ENCODE peak calls at places on chromosomes 1 and 21, in ten cellular contexts. One of them, this sample, is unnamed. For H3K4me1, the result is how much of the 10 kb centered on the place peaks cover.

GRCh38 chr1:86741947-86742572 is 37.7 kb downstream of the SH3GLB1 start:
- DNase-seq in psoas muscle: no peak
- DNase-seq in MM.1S: peak
- DNase-seq in vagina: no peak
- DNase-seq in heart right ventricle: no peak
- DNase-seq in SJSA1: no peak
- DNase-seq in ovary: no peak
- DNase-seq in testis: peak
- DNase-seq in esophagus squamous epithelium: no peak
- DNase-seq in right cardiac atrium: no peak
- DNase-seq in this sample: peak

GRCh38 chr1:211762206-211762605 is 68.4 kb downstream of the LPGAT1 start:
- DNase-seq in psoas muscle: no peak
- DNase-seq in MM.1S: no peak
- DNase-seq in vagina: no peak
- DNase-seq in heart right ventricle: no peak
- DNase-seq in SJSA1: no peak
- DNase-seq in ovary: no peak
- DNase-seq in testis: no peak
- DNase-seq in esophagus squamous epithelium: no peak
- DNase-seq in right cardiac atrium: no peak
- DNase-seq in this sample: no peak

GRCh38 chr1:181743878-181744312 is 260.6 kb downstream of the CACNA1E start:
- DNase-seq in psoas muscle: peak
- DNase-seq in MM.1S: no peak
- DNase-seq in vagina: no peak
- DNase-seq in heart right ventricle: peak
- DNase-seq in SJSA1: no peak
- DNase-seq in ovary: no peak
- DNase-seq in testis: no peak
- DNase-seq in esophagus squamous epithelium: no peak
- DNase-seq in right cardiac atrium: peak
- DNase-seq in this sample: no peak

GRCh38 chr1:215567491-215568286 is 585 bp downstream of the KCTD3 start:
- DNase-seq in psoas muscle: peak
- DNase-seq in MM.1S: peak
- DNase-seq in vagina: no peak
- DNase-seq in heart right ventricle: peak
- DNase-seq in SJSA1: peak
- DNase-seq in ovary: peak
- DNase-seq in testis: peak
- DNase-seq in esophagus squamous epithelium: no peak
- DNase-seq in right cardiac atrium: peak
- DNase-seq in this sample: peak

GRCh38 chr1:32957017-32957416 is 7.6 kb downstream of the RNF19B start:
- DNase-seq in psoas muscle: no peak
- DNase-seq in MM.1S: no peak
- DNase-seq in vagina: no peak
- DNase-seq in heart right ventricle: no peak
- DNase-seq in SJSA1: no peak
- DNase-seq in ovary: no peak
- DNase-seq in testis: no peak
- DNase-seq in esophagus squamous epithelium: no peak
- DNase-seq in right cardiac atrium: no peak
- DNase-seq in this sample: no peak

GRCh38 chr1:157415661-157416060 is 136.7 kb downstream of the FCRL5 start:
- DNase-seq in psoas muscle: no peak
- DNase-seq in MM.1S: no peak
- DNase-seq in vagina: no peak
- DNase-seq in heart right ventricle: no peak
- DNase-seq in SJSA1: no peak
- DNase-seq in ovary: no peak
- DNase-seq in testis: no peak
- DNase-seq in esophagus squamous epithelium: no peak
- DNase-seq in right cardiac atrium: no peak
- DNase-seq in this sample: no peak

GRCh38 chr21:33940846-33941245 is 25.2 kb upstream of the ATP5PO start:
- DNase-seq in psoas muscle: no peak
- DNase-seq in MM.1S: no peak
- DNase-seq in vagina: no peak
- DNase-seq in heart right ventricle: no peak
- DNase-seq in SJSA1: no peak
- DNase-seq in ovary: no peak
- DNase-seq in testis: no peak
- DNase-seq in esophagus squamous epithelium: no peak
- DNase-seq in right cardiac atrium: no peak
- DNase-seq in this sample: no peak

GRCh38 chr1:179707406-179707805 is 35.7 kb upstream of the FAM163A start:
- DNase-seq in psoas muscle: no peak
- DNase-seq in MM.1S: no peak
- DNase-seq in vagina: no peak
- DNase-seq in heart right ventricle: no peak
- DNase-seq in SJSA1: no peak
- DNase-seq in ovary: no peak
- DNase-seq in testis: no peak
- DNase-seq in esophagus squamous epithelium: no peak
- DNase-seq in right cardiac atrium: no peak
- DNase-seq in this sample: peak

GRCh38 chr1:14878951-14879350 is 274.6 kb upstream of the TMEM51 start:
- DNase-seq in psoas muscle: no peak
- DNase-seq in MM.1S: no peak
- DNase-seq in vagina: no peak
- DNase-seq in heart right ventricle: no peak
- DNase-seq in SJSA1: no peak
- DNase-seq in ovary: no peak
- DNase-seq in testis: no peak
- DNase-seq in esophagus squamous epithelium: no peak
- DNase-seq in right cardiac atrium: no peak
- DNase-seq in this sample: no peak
- H3K4me1 ChIP-seq in psoas muscle: under half
- H3K4me1 ChIP-seq in MM.1S: under half
- H3K4me1 ChIP-seq in vagina: under half
- H3K4me1 ChIP-seq in heart right ventricle: under half
- H3K4me1 ChIP-seq in SJSA1: under half
- H3K4me1 ChIP-seq in ovary: under half
- H3K4me1 ChIP-seq in testis: under half
- H3K4me1 ChIP-seq in esophagus squamous epithelium: under half
- H3K4me1 ChIP-seq in right cardiac atrium: under half
- H3K4me1 ChIP-seq in this sample: under half

DNA sequence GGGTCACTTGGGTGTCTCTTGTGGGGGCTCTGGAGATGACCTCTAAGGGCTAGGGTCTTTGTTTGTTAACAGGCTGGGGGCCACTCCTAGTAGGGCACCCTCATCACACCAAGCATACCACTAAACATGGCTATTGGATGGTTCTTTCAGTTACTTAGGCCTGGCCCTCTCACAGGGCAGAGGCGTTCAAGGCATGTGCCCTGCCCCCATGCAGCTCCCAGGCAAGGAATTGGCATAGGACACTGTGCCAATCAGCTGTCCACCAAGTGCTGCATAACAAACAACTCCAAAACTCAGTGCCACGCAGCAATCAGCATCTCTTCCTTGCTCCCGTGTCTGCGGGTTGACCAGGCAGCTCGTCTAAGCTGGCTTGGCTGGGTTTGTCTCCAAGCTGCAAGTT is 2.1 kb upstream of the KCNAB2 start:
- DNase-seq in psoas muscle: no peak
- DNase-seq in MM.1S: no peak
- DNase-seq in vagina: no peak
- DNase-seq in heart right ventricle: no peak
- DNase-seq in SJSA1: no peak
- DNase-seq in ovary: no peak
- DNase-seq in testis: no peak
- DNase-seq in esophagus squamous epithelium: no peak
- DNase-seq in right cardiac atrium: no peak
- DNase-seq in this sample: no peak
- H3K4me1 ChIP-seq in psoas muscle: under half
- H3K4me1 ChIP-seq in MM.1S: under half
- H3K4me1 ChIP-seq in vagina: under half
- H3K4me1 ChIP-seq in heart right ventricle: under half
- H3K4me1 ChIP-seq in SJSA1: under half
- H3K4me1 ChIP-seq in ovary: under half
- H3K4me1 ChIP-seq in testis: under half
- H3K4me1 ChIP-seq in esophagus squamous epithelium: under half
- H3K4me1 ChIP-seq in right cardiac atrium: under half
- H3K4me1 ChIP-seq in this sample: under half

DNA sequence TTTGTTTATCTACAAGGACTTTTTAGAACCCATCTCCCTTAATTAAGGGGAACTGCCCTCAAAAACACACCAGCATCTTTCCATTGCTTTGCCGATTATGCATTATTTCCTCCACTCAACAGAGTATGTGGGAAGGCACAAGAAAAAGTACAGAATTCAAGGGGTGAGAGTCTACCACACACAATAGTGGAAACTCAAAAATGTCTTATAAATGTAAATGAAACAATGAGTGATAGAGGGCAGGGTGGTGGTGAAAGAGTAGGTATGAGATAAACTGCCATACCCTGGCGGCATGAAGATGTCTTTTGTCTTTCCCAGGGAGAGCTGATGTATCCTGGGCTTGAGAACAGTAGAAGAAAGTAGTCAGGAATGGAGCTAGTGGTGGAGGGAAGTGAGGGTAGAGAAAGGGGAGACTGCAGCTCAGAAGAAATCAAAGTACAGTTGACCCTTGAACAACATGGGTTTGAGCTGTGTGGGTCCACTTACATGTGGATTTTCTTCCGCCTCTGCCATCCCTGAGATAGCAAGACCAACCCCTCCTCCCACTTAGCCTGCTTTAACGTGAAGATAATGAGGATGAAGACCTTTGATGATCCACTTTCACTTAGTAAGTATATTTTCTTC is 24.4 kb downstream of the CD58 start:
- DNase-seq in psoas muscle: no peak
- DNase-seq in MM.1S: no peak
- DNase-seq in vagina: no peak
- DNase-seq in heart right ventricle: no peak
- DNase-seq in SJSA1: no peak
- DNase-seq in ovary: no peak
- DNase-seq in testis: no peak
- DNase-seq in esophagus squamous epithelium: no peak
- DNase-seq in right cardiac atrium: no peak
- DNase-seq in this sample: no peak
- H3K4me1 ChIP-seq in psoas muscle: under half
- H3K4me1 ChIP-seq in MM.1S: under half
- H3K4me1 ChIP-seq in vagina: under half
- H3K4me1 ChIP-seq in heart right ventricle: under half
- H3K4me1 ChIP-seq in SJSA1: under half
- H3K4me1 ChIP-seq in ovary: under half
- H3K4me1 ChIP-seq in testis: under half
- H3K4me1 ChIP-seq in esophagus squamous epithelium: under half
- H3K4me1 ChIP-seq in right cardiac atrium: under half
- H3K4me1 ChIP-seq in this sample: under half

GRCh38 chr1:160062134-160062533 is 7.8 kb downstream of the KCNJ10 start:
- DNase-seq in psoas muscle: no peak
- DNase-seq in MM.1S: no peak
- DNase-seq in vagina: no peak
- DNase-seq in heart right ventricle: no peak
- DNase-seq in SJSA1: no peak
- DNase-seq in ovary: no peak
- DNase-seq in testis: no peak
- DNase-seq in esophagus squamous epithelium: no peak
- DNase-seq in right cardiac atrium: no peak
- DNase-seq in this sample: no peak

GRCh38 chr1:160061376-160062100 is 8.4 kb downstream of the KCNJ10 start:
- DNase-seq in psoas muscle: no peak
- DNase-seq in MM.1S: no peak
- DNase-seq in vagina: no peak
- DNase-seq in heart right ventricle: no peak
- DNase-seq in SJSA1: no peak
- DNase-seq in ovary: no peak
- DNase-seq in testis: no peak
- DNase-seq in esophagus squamous epithelium: no peak
- DNase-seq in right cardiac atrium: no peak
- DNase-seq in this sample: no peak

GRCh38 chr1:160053548-160054365 is 16.2 kb downstream of the KCNJ10 start:
- DNase-seq in psoas muscle: no peak
- DNase-seq in MM.1S: no peak
- DNase-seq in vagina: no peak
- DNase-seq in heart right ventricle: no peak
- DNase-seq in SJSA1: no peak
- DNase-seq in ovary: no peak
- DNase-seq in testis: no peak
- DNase-seq in esophagus squamous epithelium: no peak
- DNase-seq in right cardiac atrium: no peak
- DNase-seq in this sample: no peak

GRCh38 chr1:160056648-160057169 is 13.3 kb downstream of the KCNJ10 start:
- DNase-seq in psoas muscle: no peak
- DNase-seq in MM.1S: no peak
- DNase-seq in vagina: no peak
- DNase-seq in heart right ventricle: no peak
- DNase-seq in SJSA1: no peak
- DNase-seq in ovary: no peak
- DNase-seq in testis: no peak
- DNase-seq in esophagus squamous epithelium: no peak
- DNase-seq in right cardiac atrium: no peak
- DNase-seq in this sample: no peak

DNA sequence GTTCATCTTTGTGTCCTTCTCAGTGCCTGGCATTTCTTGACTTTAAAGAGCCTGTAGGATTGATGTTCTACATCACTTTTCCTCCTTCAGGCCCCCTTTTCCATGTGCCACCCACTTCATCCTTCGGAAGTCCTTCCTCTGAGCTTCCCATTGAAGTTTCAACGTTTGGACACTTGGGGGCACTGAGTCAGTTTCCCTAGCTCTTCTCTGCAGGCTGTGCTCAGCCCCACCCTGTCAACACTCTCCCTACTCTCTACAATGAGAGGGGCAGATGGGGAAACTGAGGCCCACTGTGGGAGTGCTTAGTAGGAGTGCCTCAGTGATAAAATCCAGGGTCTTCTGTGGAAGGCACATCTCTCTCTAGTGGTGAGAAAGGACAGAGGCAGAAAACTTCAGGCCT is 11.9 kb downstream of the KCNJ10 start:
- DNase-seq in psoas muscle: no peak
- DNase-seq in MM.1S: no peak
- DNase-seq in vagina: no peak
- DNase-seq in heart right ventricle: no peak
- DNase-seq in SJSA1: no peak
- DNase-seq in ovary: no peak
- DNase-seq in testis: no peak
- DNase-seq in esophagus squamous epithelium: no peak
- DNase-seq in right cardiac atrium: no peak
- DNase-seq in this sample: no peak
- H3K4me1 ChIP-seq in psoas muscle: under half
- H3K4me1 ChIP-seq in MM.1S: under half
- H3K4me1 ChIP-seq in vagina: under half
- H3K4me1 ChIP-seq in heart right ventricle: under half
- H3K4me1 ChIP-seq in SJSA1: under half
- H3K4me1 ChIP-seq in ovary: under half
- H3K4me1 ChIP-seq in testis: under half
- H3K4me1 ChIP-seq in esophagus squamous epithelium: under half
- H3K4me1 ChIP-seq in right cardiac atrium: under half
- H3K4me1 ChIP-seq in this sample: under half

This sample was measured in cardiac muscle cell.